ENCODE peak calls at places on chromosome 15, in ten cellular contexts. One of them, this sample, is unnamed.

GRCh38 chr15:94456246-94456645 is 224.9 kb downstream of the MCTP2 start:
- DNase-seq in astrocyte of the spinal cord: no peak
- DNase-seq in SK-N-SH: no peak
- DNase-seq in brain microvascular endothelial cell: no peak
- DNase-seq in GM12865: no peak
- DNase-seq in transverse colon: no peak
- DNase-seq in upper lobe of right lung: no peak
- DNase-seq in mesendoderm: no peak
- DNase-seq in A673: no peak
- DNase-seq in hepatocyte: no peak
- DNase-seq in this sample: no peak

GRCh38 chr15:83250766-83251165 is 33.7 kb downstream of the BNC1 start:
- DNase-seq in astrocyte of the spinal cord: no peak
- DNase-seq in SK-N-SH: no peak
- DNase-seq in brain microvascular endothelial cell: no peak
- DNase-seq in GM12865: no peak
- DNase-seq in transverse colon: no peak
- DNase-seq in upper lobe of right lung: no peak
- DNase-seq in mesendoderm: no peak
- DNase-seq in A673: no peak
- DNase-seq in hepatocyte: no peak
- DNase-seq in this sample: no peak

GRCh38 chr15:89127054-89127702 is 38.9 kb downstream of the ABHD2 start:
- DNase-seq in astrocyte of the spinal cord: no peak
- DNase-seq in SK-N-SH: no peak
- DNase-seq in brain microvascular endothelial cell: no peak
- DNase-seq in GM12865: peak; percentile 8
- DNase-seq in transverse colon: no peak
- DNase-seq in upper lobe of right lung: no peak
- DNase-seq in mesendoderm: no peak
- DNase-seq in A673: no peak
- DNase-seq in hepatocyte: no peak
- DNase-seq in this sample: no peak

GRCh38 chr15:77021803-77022381 is 27.0 kb downstream of the PSTPIP1 start:
- DNase-seq in astrocyte of the spinal cord: peak; percentile 36
- DNase-seq in SK-N-SH: no peak
- DNase-seq in brain microvascular endothelial cell: peak; percentile 33
- DNase-seq in GM12865: peak; percentile 53
- DNase-seq in transverse colon: no peak
- DNase-seq in upper lobe of right lung: peak; percentile 65
- DNase-seq in mesendoderm: no peak
- DNase-seq in A673: no peak
- DNase-seq in hepatocyte: no peak
- DNase-seq in this sample: no peak

GRCh38 chr15:42939841-42940240 is 19.3 kb upstream of the TTBK2 start:
- DNase-seq in astrocyte of the spinal cord: no peak
- DNase-seq in SK-N-SH: no peak
- DNase-seq in brain microvascular endothelial cell: no peak
- DNase-seq in GM12865: no peak
- DNase-seq in transverse colon: no peak
- DNase-seq in upper lobe of right lung: no peak
- DNase-seq in mesendoderm: no peak
- DNase-seq in A673: no peak
- DNase-seq in hepatocyte: no peak
- DNase-seq in this sample: no peak

GRCh38 chr15:28080386-28080785 is 18.7 kb downstream of the OCA2 start:
- DNase-seq in astrocyte of the spinal cord: no peak
- DNase-seq in SK-N-SH: no peak
- DNase-seq in brain microvascular endothelial cell: no peak
- DNase-seq in GM12865: no peak
- DNase-seq in transverse colon: no peak
- DNase-seq in upper lobe of right lung: no peak
- DNase-seq in mesendoderm: peak; percentile 30
- DNase-seq in A673: no peak
- DNase-seq in hepatocyte: no peak
- DNase-seq in this sample: no peak

GRCh38 chr15:61700803-61701202 is 359.4 kb downstream of the VPS13C start:
- DNase-seq in astrocyte of the spinal cord: no peak
- DNase-seq in SK-N-SH: no peak
- DNase-seq in brain microvascular endothelial cell: no peak
- DNase-seq in GM12865: no peak
- DNase-seq in transverse colon: no peak
- DNase-seq in upper lobe of right lung: no peak
- DNase-seq in mesendoderm: no peak
- DNase-seq in A673: no peak
- DNase-seq in hepatocyte: no peak
- DNase-seq in this sample: no peak

GRCh38 chr15:62792960-62793758 is 249.4 kb upstream of the TPM1 start:
- DNase-seq in astrocyte of the spinal cord: no peak
- DNase-seq in SK-N-SH: peak; percentile 32
- DNase-seq in brain microvascular endothelial cell: no peak
- DNase-seq in GM12865: peak; percentile 10
- DNase-seq in transverse colon: no peak
- DNase-seq in upper lobe of right lung: no peak
- DNase-seq in mesendoderm: peak; percentile 39
- DNase-seq in A673: no peak
- DNase-seq in hepatocyte: no peak
- DNase-seq in this sample: no peak

DNA sequence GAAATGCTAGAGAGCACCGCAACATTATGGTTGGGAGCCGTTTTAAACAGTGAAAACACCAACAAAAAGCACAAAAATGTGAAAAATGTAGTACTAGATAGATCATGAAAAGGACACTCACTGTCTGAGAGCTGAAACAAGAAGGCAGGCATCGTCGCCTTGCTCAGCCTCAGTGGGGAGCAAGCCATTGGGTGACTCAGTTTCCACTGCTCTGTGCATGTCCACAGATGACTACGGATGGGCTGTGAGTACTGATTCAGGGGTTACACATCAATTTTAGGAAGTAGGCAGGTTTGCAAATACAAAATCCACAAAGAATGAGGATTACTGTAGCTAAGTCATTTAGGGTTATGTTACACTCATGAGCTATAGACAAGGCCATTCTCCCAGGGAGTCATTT is 10.8 kb downstream of the NOX5 start:
- DNase-seq in astrocyte of the spinal cord: no peak
- DNase-seq in SK-N-SH: no peak
- DNase-seq in brain microvascular endothelial cell: no peak
- DNase-seq in GM12865: no peak
- DNase-seq in transverse colon: no peak
- DNase-seq in upper lobe of right lung: no peak
- DNase-seq in mesendoderm: no peak
- DNase-seq in A673: no peak
- DNase-seq in hepatocyte: no peak
- DNase-seq in this sample: no peak
- H3K4me3 ChIP-seq in astrocyte of the spinal cord: no peak overlapping the region
- H3K4me3 ChIP-seq in SK-N-SH: no peak overlapping the region
- H3K4me3 ChIP-seq in brain microvascular endothelial cell: no peak overlapping the region
- H3K4me3 ChIP-seq in GM12865: no peak overlapping the region
- H3K4me3 ChIP-seq in transverse colon: no peak overlapping the region
- H3K4me3 ChIP-seq in upper lobe of right lung: no peak overlapping the region
- H3K4me3 ChIP-seq in mesendoderm: no peak overlapping the region
- H3K4me3 ChIP-seq in A673: no peak overlapping the region
- H3K4me3 ChIP-seq in hepatocyte: no peak overlapping the region
- H3K4me3 ChIP-seq in this sample: no peak overlapping the region

GRCh38 chr15:45112143-45112591 is 1.8 kb downstream of the DUOX2 start:
- DNase-seq in astrocyte of the spinal cord: no peak
- DNase-seq in SK-N-SH: no peak
- DNase-seq in brain microvascular endothelial cell: no peak
- DNase-seq in GM12865: no peak
- DNase-seq in transverse colon: no peak
- DNase-seq in upper lobe of right lung: no peak
- DNase-seq in mesendoderm: no peak
- DNase-seq in A673: peak; percentile 42
- DNase-seq in hepatocyte: no peak
- DNase-seq in this sample: no peak

GRCh38 chr15:45114076-45114750 is at the start of the genes DUOX2 and DUOXA2:
- DNase-seq in astrocyte of the spinal cord: no peak
- DNase-seq in SK-N-SH: peak; percentile 66
- DNase-seq in brain microvascular endothelial cell: no peak
- DNase-seq in GM12865: no peak
- DNase-seq in transverse colon: no peak
- DNase-seq in upper lobe of right lung: peak; percentile 64
- DNase-seq in mesendoderm: no peak
- DNase-seq in A673: peak; percentile 20
- DNase-seq in hepatocyte: peak; percentile 41
- DNase-seq in this sample: no peak

GRCh38 chr15:45114751-45115085 is 592 bp downstream of the DUOXA2 start:
- DNase-seq in astrocyte of the spinal cord: no peak
- DNase-seq in SK-N-SH: no peak
- DNase-seq in brain microvascular endothelial cell: no peak
- DNase-seq in GM12865: no peak
- DNase-seq in transverse colon: no peak
- DNase-seq in upper lobe of right lung: peak; percentile 44
- DNase-seq in mesendoderm: no peak
- DNase-seq in A673: no peak
- DNase-seq in hepatocyte: no peak
- DNase-seq in this sample: no peak

GRCh38 chr15:45112592-45113379 is 1.2 kb downstream of the DUOX2 start:
- DNase-seq in astrocyte of the spinal cord: no peak
- DNase-seq in SK-N-SH: peak; percentile 73
- DNase-seq in brain microvascular endothelial cell: no peak
- DNase-seq in GM12865: no peak
- DNase-seq in transverse colon: no peak
- DNase-seq in upper lobe of right lung: peak; percentile 65
- DNase-seq in mesendoderm: no peak
- DNase-seq in A673: peak; percentile 39
- DNase-seq in hepatocyte: peak; percentile 35
- DNase-seq in this sample: no peak

GRCh38 chr15:45113380-45113990 is 487 bp downstream of the DUOX2 start:
- DNase-seq in astrocyte of the spinal cord: no peak
- DNase-seq in SK-N-SH: peak; percentile 42
- DNase-seq in brain microvascular endothelial cell: no peak
- DNase-seq in GM12865: no peak
- DNase-seq in transverse colon: no peak
- DNase-seq in upper lobe of right lung: peak; percentile 44
- DNase-seq in mesendoderm: no peak
- DNase-seq in A673: no peak
- DNase-seq in hepatocyte: no peak
- DNase-seq in this sample: no peak
- H3K4me3 ChIP-seq in astrocyte of the spinal cord: no peak overlapping the region
- H3K4me3 ChIP-seq in SK-N-SH: no peak overlapping the region
- H3K4me3 ChIP-seq in brain microvascular endothelial cell: no peak overlapping the region
- H3K4me3 ChIP-seq in GM12865: no peak overlapping the region
- H3K4me3 ChIP-seq in transverse colon: no peak overlapping the region
- H3K4me3 ChIP-seq in upper lobe of right lung: no peak overlapping the region
- H3K4me3 ChIP-seq in mesendoderm: no peak overlapping the region
- H3K4me3 ChIP-seq in A673: peak overlapping the region; percentile 43
- H3K4me3 ChIP-seq in hepatocyte: no peak overlapping the region
- H3K4me3 ChIP-seq in this sample: no peak overlapping the region

GRCh38 chr15:101489236-101489632 is 273 bp downstream of the PCSK6 start:
- DNase-seq in astrocyte of the spinal cord: no peak
- DNase-seq in SK-N-SH: peak; percentile 90
- DNase-seq in brain microvascular endothelial cell: no peak
- DNase-seq in GM12865: peak; percentile 13
- DNase-seq in transverse colon: peak; percentile 60
- DNase-seq in upper lobe of right lung: peak; percentile 81
- DNase-seq in mesendoderm: peak; percentile 67
- DNase-seq in A673: peak; percentile 50
- DNase-seq in hepatocyte: peak; percentile 73
- DNase-seq in this sample: no peak

GRCh38 chr15:101490922-101491738 is 1.6 kb upstream of the PCSK6 start:
- DNase-seq in astrocyte of the spinal cord: no peak
- DNase-seq in SK-N-SH: no peak
- DNase-seq in brain microvascular endothelial cell: no peak
- DNase-seq in GM12865: no peak
- DNase-seq in transverse colon: no peak
- DNase-seq in upper lobe of right lung: no peak
- DNase-seq in mesendoderm: no peak
- DNase-seq in A673: no peak
- DNase-seq in hepatocyte: no peak
- DNase-seq in this sample: no peak

GRCh38 chr15:101488300-101489164 is 975 bp downstream of the PCSK6 start:
- DNase-seq in astrocyte of the spinal cord: no peak
- DNase-seq in SK-N-SH: peak; percentile 74
- DNase-seq in brain microvascular endothelial cell: no peak
- DNase-seq in GM12865: no peak
- DNase-seq in transverse colon: no peak
- DNase-seq in upper lobe of right lung: no peak
- DNase-seq in mesendoderm: no peak
- DNase-seq in A673: no peak
- DNase-seq in hepatocyte: peak; percentile 28
- DNase-seq in this sample: no peak

GRCh38 chr15:101490408-101490891 is 943 bp upstream of the PCSK6 start:
- DNase-seq in astrocyte of the spinal cord: no peak
- DNase-seq in SK-N-SH: no peak
- DNase-seq in brain microvascular endothelial cell: no peak
- DNase-seq in GM12865: no peak
- DNase-seq in transverse colon: no peak
- DNase-seq in upper lobe of right lung: no peak
- DNase-seq in mesendoderm: no peak
- DNase-seq in A673: no peak
- DNase-seq in hepatocyte: no peak
- DNase-seq in this sample: no peak

DNA sequence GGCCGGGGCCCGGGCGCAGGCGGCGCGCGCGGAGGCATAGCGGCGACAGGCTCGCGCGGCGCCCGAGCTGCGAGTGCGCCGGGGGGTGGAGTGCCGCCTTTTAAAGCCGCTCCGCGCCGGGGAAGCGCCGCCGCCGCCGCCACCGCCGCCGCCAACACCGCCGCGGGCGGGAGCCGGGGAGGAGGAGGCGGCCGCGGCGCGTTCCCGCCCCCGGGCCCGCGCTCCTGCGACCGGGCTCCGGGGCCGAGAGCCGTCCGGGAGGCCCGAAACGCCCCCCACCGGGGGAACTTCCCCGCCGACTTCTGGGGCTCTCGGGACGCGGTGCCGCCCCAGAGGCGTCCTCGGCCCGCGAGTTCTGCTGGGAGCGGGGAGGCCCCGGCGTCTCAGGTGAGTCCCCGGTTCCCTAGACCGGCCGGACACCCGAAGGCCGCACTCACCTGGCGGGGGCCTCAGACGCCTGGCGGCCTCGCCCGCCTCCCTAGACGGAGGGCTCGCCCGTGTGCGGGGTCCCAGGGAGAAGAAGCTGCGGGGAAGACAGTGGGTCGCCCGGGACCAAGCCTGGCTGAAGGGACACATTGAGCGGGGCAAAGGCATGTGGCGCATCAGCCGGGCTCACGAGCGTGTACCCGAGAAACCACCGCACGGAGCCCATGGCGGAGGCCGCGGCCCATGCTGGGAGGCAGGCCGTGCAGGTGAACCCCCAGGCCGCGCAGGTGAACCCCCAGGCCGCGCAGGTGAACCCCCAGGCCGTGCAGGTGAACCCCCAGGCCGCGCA is at the start of gene PCSK6:
- DNase-seq in astrocyte of the spinal cord: no peak
- DNase-seq in SK-N-SH: peak; percentile 87
- DNase-seq in brain microvascular endothelial cell: no peak
- DNase-seq in GM12865: no peak
- DNase-seq in transverse colon: peak; percentile 57
- DNase-seq in upper lobe of right lung: no peak
- DNase-seq in mesendoderm: no peak
- DNase-seq in A673: peak; percentile 41
- DNase-seq in hepatocyte: peak; percentile 69
- DNase-seq in this sample: peak; percentile 28
- H3K4me3 ChIP-seq in astrocyte of the spinal cord: no peak within 1 kb of the TSS
- H3K4me3 ChIP-seq in SK-N-SH: no peak within 1 kb of the TSS
- H3K4me3 ChIP-seq in brain microvascular endothelial cell: no peak within 1 kb of the TSS
- H3K4me3 ChIP-seq in GM12865: no peak within 1 kb of the TSS
- H3K4me3 ChIP-seq in transverse colon: peak within 1 kb of the TSS; percentile 36
- H3K4me3 ChIP-seq in upper lobe of right lung: peak within 1 kb of the TSS; percentile 38
- H3K4me3 ChIP-seq in mesendoderm: no peak within 1 kb of the TSS
- H3K4me3 ChIP-seq in A673: peak within 1 kb of the TSS; percentile 39
- H3K4me3 ChIP-seq in hepatocyte: peak within 1 kb of the TSS; percentile 16
- H3K4me3 ChIP-seq in this sample: no peak within 1 kb of the TSS

GRCh38 chr15:39429898-39430357 is 151.0 kb upstream of the THBS1 start:
- DNase-seq in astrocyte of the spinal cord: peak; percentile 92
- DNase-seq in SK-N-SH: no peak
- DNase-seq in brain microvascular endothelial cell: peak; percentile 93
- DNase-seq in GM12865: peak; percentile 72
- DNase-seq in transverse colon: no peak
- DNase-seq in upper lobe of right lung: no peak
- DNase-seq in mesendoderm: no peak
- DNase-seq in A673: no peak
- DNase-seq in hepatocyte: peak; percentile 19
- DNase-seq in this sample: no peak
- H3K4me3 ChIP-seq in astrocyte of the spinal cord: no peak overlapping the region
- H3K4me3 ChIP-seq in SK-N-SH: no peak overlapping the region
- H3K4me3 ChIP-seq in brain microvascular endothelial cell: no peak overlapping the region
- H3K4me3 ChIP-seq in GM12865: no peak overlapping the region
- H3K4me3 ChIP-seq in transverse colon: no peak overlapping the region
- H3K4me3 ChIP-seq in upper lobe of right lung: no peak overlapping the region
- H3K4me3 ChIP-seq in mesendoderm: no peak overlapping the region
- H3K4me3 ChIP-seq in A673: no peak overlapping the region
- H3K4me3 ChIP-seq in hepatocyte: no peak overlapping the region
- H3K4me3 ChIP-seq in this sample: no peak overlapping the region

This sample was measured in CD4-positive, CD25-positive, alpha-beta regulatory T cell.